ENCODE peak calls at places on chromosomes 12 and 14, in four cellular contexts. One of them, this sample, is unnamed.

GRCh38 chr12:53867216-53868012 is 71.2 kb upstream of the HOXC13 start:
- DNase-seq in WTC11: peak; percentile 53
- DNase-seq in K562: peak; percentile 27
- DNase-seq in HepG2: peak; percentile 14
- DNase-seq in this sample: peak; percentile 31

GRCh38 chr12:2052861-2053674 is at the start of gene CACNA1C:
- DNase-seq in WTC11: peak; percentile 71
- DNase-seq in K562: no peak
- DNase-seq in HepG2: no peak
- DNase-seq in this sample: peak; percentile 70

GRCh38 chr12:109047081-109047805 is 5.1 kb upstream of the USP30 start:
- DNase-seq in WTC11: no peak
- DNase-seq in K562: no peak
- DNase-seq in HepG2: no peak
- DNase-seq in this sample: no peak

GRCh38 chr12:110088936-110089335 is 35.2 kb upstream of the IFT81 start:
- DNase-seq in WTC11: no peak
- DNase-seq in K562: no peak
- DNase-seq in HepG2: no peak
- DNase-seq in this sample: no peak

GRCh38 chr12:114152890-114153289 is 186.8 kb upstream of the RBM19 start:
- DNase-seq in WTC11: no peak
- DNase-seq in K562: no peak
- DNase-seq in HepG2: no peak
- DNase-seq in this sample: no peak

GRCh38 chr14:101476258-101476930 is 84.9 kb upstream of the DIO3 start:
- DNase-seq in WTC11: no peak
- DNase-seq in K562: no peak
- DNase-seq in HepG2: no peak
- DNase-seq in this sample: no peak

GRCh38 chr14:105275267-105275946 is 25.4 kb downstream of the BRF1 start:
- DNase-seq in WTC11: no peak
- DNase-seq in K562: no peak
- DNase-seq in HepG2: no peak
- DNase-seq in this sample: no peak

GRCh38 chr14:29925106-29925722 is 2.4 kb downstream of the PRKD1 start:
- DNase-seq in WTC11: peak; percentile 25
- DNase-seq in K562: no peak
- DNase-seq in HepG2: no peak
- DNase-seq in this sample: no peak

GRCh38 chr14:31420013-31420318 is 384 bp downstream of the HEATR5A start:
- DNase-seq in WTC11: peak; percentile 78
- DNase-seq in K562: peak; percentile 59
- DNase-seq in HepG2: peak; percentile 90
- DNase-seq in this sample: peak; percentile 37

GRCh38 chr12:75116611-75117010 is 93.0 kb downstream of the KCNC2 start:
- DNase-seq in WTC11: no peak
- DNase-seq in K562: no peak
- DNase-seq in HepG2: no peak
- DNase-seq in this sample: no peak

GRCh38 chr12:45235087-45236025 is 19.5 kb downstream of the ANO6 start:
- DNase-seq in WTC11: peak; percentile 65
- DNase-seq in K562: no peak
- DNase-seq in HepG2: peak; percentile 16
- DNase-seq in this sample: no peak

GRCh38 chr14:59090572-59090971 is 97.9 kb upstream of the DAAM1 start:
- DNase-seq in WTC11: no peak
- DNase-seq in K562: no peak
- DNase-seq in HepG2: no peak
- DNase-seq in this sample: no peak

GRCh38 chr14:92670967-92671366 is 77.5 kb downstream of the LGMN start:
- DNase-seq in WTC11: no peak
- DNase-seq in K562: no peak
- DNase-seq in HepG2: no peak
- DNase-seq in this sample: no peak

GRCh38 chr12:52627395-52628110 is 9.2 kb upstream of the KRT73 start:
- DNase-seq in WTC11: no peak
- DNase-seq in K562: no peak
- DNase-seq in HepG2: no peak
- DNase-seq in this sample: no peak

GRCh38 chr14:106790189-106791036 is 1264.0 kb downstream of the TMEM121 start:
- DNase-seq in WTC11: peak; percentile 22
- DNase-seq in K562: peak; percentile 35
- DNase-seq in HepG2: peak; percentile 47
- DNase-seq in this sample: peak; percentile 38

GRCh38 chr12:1471224-1471623 is 123.2 kb downstream of the FBXL14 start:
- DNase-seq in WTC11: no peak
- DNase-seq in K562: no peak
- DNase-seq in HepG2: no peak
- DNase-seq in this sample: no peak

GRCh38 chr12:104680506-104680905 is 223.8 kb downstream of the CHST11 start:
- DNase-seq in WTC11: no peak
- DNase-seq in K562: no peak
- DNase-seq in HepG2: no peak
- DNase-seq in this sample: no peak

GRCh38 chr14:90678420-90678819 is 137.8 kb downstream of the TTC7B start:
- DNase-seq in WTC11: no peak
- DNase-seq in K562: no peak
- DNase-seq in HepG2: no peak
- DNase-seq in this sample: no peak

GRCh38 chr14:90678846-90679362 is 137.3 kb downstream of the TTC7B start:
- DNase-seq in WTC11: no peak
- DNase-seq in K562: no peak
- DNase-seq in HepG2: no peak
- DNase-seq in this sample: no peak

GRCh38 chr14:90676356-90676755 is 139.9 kb downstream of the TTC7B start:
- DNase-seq in WTC11: no peak
- DNase-seq in K562: no peak
- DNase-seq in HepG2: no peak
- DNase-seq in this sample: no peak

GRCh38 chr14:90676859-90677258 is 139.4 kb downstream of the TTC7B start:
- DNase-seq in WTC11: no peak
- DNase-seq in K562: no peak
- DNase-seq in HepG2: no peak
- DNase-seq in this sample: no peak

DNA sequence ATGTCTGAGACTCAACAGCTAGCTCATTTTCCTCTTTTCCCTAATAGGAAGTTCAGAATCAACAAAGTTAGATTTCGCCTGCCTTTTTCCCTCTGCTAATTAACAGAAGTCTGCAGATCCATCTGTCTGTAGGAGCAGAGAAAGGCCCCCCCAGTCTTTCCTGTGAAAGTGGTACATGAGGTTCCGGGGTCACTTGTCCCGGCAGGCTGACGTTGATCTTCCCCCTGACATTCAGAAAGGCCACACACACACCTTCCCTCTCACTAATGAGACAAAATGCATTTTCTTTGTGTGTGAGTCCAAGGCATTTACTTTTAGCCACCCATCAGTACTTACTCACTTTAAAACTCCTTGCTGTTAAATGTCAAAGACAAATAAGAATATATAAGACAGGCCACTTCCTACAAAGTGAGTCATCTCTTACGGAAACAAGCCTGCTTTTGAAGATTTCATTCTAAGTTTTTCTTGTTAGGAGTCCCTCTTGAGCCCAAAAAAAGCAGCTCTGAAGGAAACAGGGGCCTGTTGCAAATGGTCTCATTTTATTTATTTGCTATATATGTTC is 138.7 kb downstream of the TTC7B start:
- DNase-seq in WTC11: no peak
- DNase-seq in K562: no peak
- DNase-seq in HepG2: no peak
- DNase-seq in this sample: no peak
- TF ChIP-seq ELF4 in WTC11: no peak
- TF ChIP-seq ELF4 in K562: no peak
- TF ChIP-seq ELF4 in HepG2: no peak
- TF ChIP-seq ELF4 in this sample: no peak

GRCh38 chr14:74579447-74580274 is 32.4 kb downstream of the LTBP2 start:
- DNase-seq in WTC11: no peak
- DNase-seq in K562: no peak
- DNase-seq in HepG2: peak; percentile 12
- DNase-seq in this sample: no peak
- TF ChIP-seq ELF4 in WTC11: no peak
- TF ChIP-seq ELF4 in K562: no peak
- TF ChIP-seq ELF4 in HepG2: no peak
- TF ChIP-seq ELF4 in this sample: no peak

DNA sequence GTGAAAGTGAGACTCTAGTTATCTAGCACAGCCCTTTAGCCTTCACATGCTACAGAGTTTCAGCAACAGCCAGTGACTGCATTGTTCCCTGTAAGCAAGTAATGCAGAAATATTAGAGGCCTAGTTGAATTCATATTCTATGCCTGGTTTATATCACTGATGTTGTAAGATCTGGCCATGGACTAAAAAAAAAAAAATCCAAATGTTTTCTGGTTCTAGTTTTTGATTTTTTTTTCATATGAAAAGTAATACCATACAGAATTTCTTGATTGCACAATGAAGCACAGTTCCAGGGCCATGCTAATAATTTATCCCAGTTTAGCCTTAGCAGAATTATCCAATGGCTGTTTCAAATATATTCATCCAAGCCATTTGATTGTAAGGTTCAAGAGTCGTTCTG is 341.5 kb upstream of the DDHD1 start:
- DNase-seq in WTC11: no peak
- DNase-seq in K562: no peak
- DNase-seq in HepG2: no peak
- DNase-seq in this sample: no peak
- TF ChIP-seq ELF4 in WTC11: no peak
- TF ChIP-seq ELF4 in K562: no peak
- TF ChIP-seq ELF4 in HepG2: no peak
- TF ChIP-seq ELF4 in this sample: no peak

GRCh38 chr12:54981796-54982195 is 2.8 kb downstream of the TESPA1 start:
- DNase-seq in WTC11: no peak
- DNase-seq in K562: no peak
- DNase-seq in HepG2: no peak
- DNase-seq in this sample: no peak
- TF ChIP-seq ELF4 in WTC11: no peak
- TF ChIP-seq ELF4 in K562: no peak
- TF ChIP-seq ELF4 in HepG2: no peak
- TF ChIP-seq ELF4 in this sample: no peak

GRCh38 chr14:23538049-23538718 is 13.4 kb downstream of the ZFHX2 start:
- DNase-seq in WTC11: no peak
- DNase-seq in K562: no peak
- DNase-seq in HepG2: no peak
- DNase-seq in this sample: no peak
- TF ChIP-seq ELF4 in WTC11: no peak
- TF ChIP-seq ELF4 in K562: no peak
- TF ChIP-seq ELF4 in HepG2: no peak
- TF ChIP-seq ELF4 in this sample: no peak

GRCh38 chr12:14716848-14717444 is 20.5 kb upstream of the GUCY2C start:
- DNase-seq in WTC11: peak; percentile 62
- DNase-seq in K562: peak; percentile 32
- DNase-seq in HepG2: peak; percentile 52
- DNase-seq in this sample: peak; percentile 26
- TF ChIP-seq ELF4 in WTC11: no peak
- TF ChIP-seq ELF4 in K562: no peak
- TF ChIP-seq ELF4 in HepG2: no peak
- TF ChIP-seq ELF4 in this sample: no peak

DNA sequence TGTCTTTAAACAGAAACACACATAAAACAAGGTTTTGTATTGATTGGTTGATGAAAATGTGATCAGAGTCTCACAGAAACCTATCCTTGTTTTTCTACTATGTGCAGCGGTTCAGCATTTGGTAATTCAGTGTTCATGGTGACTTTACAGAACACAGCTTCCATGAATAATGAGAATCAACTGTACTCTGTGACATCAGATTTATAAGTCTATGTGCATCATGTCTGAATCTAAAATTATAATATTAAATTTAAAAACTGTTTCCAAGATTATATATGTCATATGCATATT is 104.3 kb downstream of the SLC16A7 start:
- DNase-seq in WTC11: no peak
- DNase-seq in K562: no peak
- DNase-seq in HepG2: no peak
- DNase-seq in this sample: no peak
- TF ChIP-seq ELF4 in WTC11: no peak
- TF ChIP-seq ELF4 in K562: no peak
- TF ChIP-seq ELF4 in HepG2: no peak
- TF ChIP-seq ELF4 in this sample: no peak

DNA sequence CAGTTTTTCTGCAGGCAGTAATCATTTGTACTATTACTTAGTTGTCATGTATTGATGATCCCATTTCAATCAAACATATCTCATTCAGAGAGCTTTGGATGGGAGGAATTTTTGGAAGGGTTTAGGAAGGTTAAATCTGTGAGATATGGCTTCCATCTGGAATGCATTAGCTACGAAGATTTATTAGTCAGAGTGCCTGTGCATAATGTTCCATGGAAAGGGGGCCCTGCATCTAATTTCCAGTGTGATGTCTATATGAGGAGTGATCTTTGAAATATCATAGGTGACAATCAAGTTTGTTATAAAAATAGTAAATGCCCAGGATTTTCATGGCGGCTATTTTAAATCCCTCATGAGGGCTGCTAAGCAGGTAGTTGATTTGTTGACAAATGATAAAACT is 494.9 kb downstream of the EGLN3 start:
- DNase-seq in WTC11: no peak
- DNase-seq in K562: no peak
- DNase-seq in HepG2: no peak
- DNase-seq in this sample: no peak
- TF ChIP-seq ELF4 in WTC11: no peak
- TF ChIP-seq ELF4 in K562: no peak
- TF ChIP-seq ELF4 in HepG2: no peak
- TF ChIP-seq ELF4 in this sample: no peak

GRCh38 chr12:38905480-38906351 is at the start of gene CPNE8:
- DNase-seq in WTC11: peak; percentile 63
- DNase-seq in K562: peak; percentile 62
- DNase-seq in HepG2: no peak
- DNase-seq in this sample: peak; percentile 70

GRCh38 chr12:38904932-38905479 is 385 bp downstream of the CPNE8 start:
- DNase-seq in WTC11: peak; percentile 65
- DNase-seq in K562: peak; percentile 22
- DNase-seq in HepG2: peak; percentile 52
- DNase-seq in this sample: peak; percentile 77

GRCh38 chr12:38906482-38907170 is 1.2 kb upstream of the CPNE8 start:
- DNase-seq in WTC11: peak; percentile 92
- DNase-seq in K562: peak; percentile 54
- DNase-seq in HepG2: peak; percentile 45
- DNase-seq in this sample: peak; percentile 80

GRCh38 chr12:38903596-38903995 is 1.8 kb downstream of the CPNE8 start:
- DNase-seq in WTC11: no peak
- DNase-seq in K562: no peak
- DNase-seq in HepG2: no peak
- DNase-seq in this sample: no peak

GRCh38 chr12:38907171-38907923 is 2.0 kb upstream of the CPNE8 start:
- DNase-seq in WTC11: no peak
- DNase-seq in K562: no peak
- DNase-seq in HepG2: no peak
- DNase-seq in this sample: no peak
- TF ChIP-seq ELF4 in WTC11: no peak
- TF ChIP-seq ELF4 in K562: no peak
- TF ChIP-seq ELF4 in HepG2: no peak
- TF ChIP-seq ELF4 in this sample: no peak

This sample was measured in HEK293T.